ENCODE peak calls at places on chromosomes 6 and 20, in six cellular contexts. X is heart left ventricle, M is upper lobe of right lung, J is mesendoderm, G is bronchial epithelial cell, Y is spleen. F is an unnamed sample.

GRCh38 chr6:128580224-128581110 is 60.1 kb upstream of the PTPRK start:
- DNase-seq in X (peak; percentile 22), M (no peak), J (no peak), G (no peak), Y (no peak), F (peak; percentile 15)

GRCh38 chr6:39471954-39472659 is 149.6 kb upstream of the KCNK16 start:
- DNase-seq in X (no peak), M (no peak), J (no peak), G (no peak), Y (no peak), F (no peak)

GRCh38 chr6:121434037-121434770 is 1.2 kb upstream of the GJA1 start:
- DNase-seq in X (no peak), M (no peak), J (peak; percentile 55), G (no peak), Y (no peak), F (no peak)

GRCh38 chr6:21587182-21587924 is 6.2 kb upstream of the SOX4 start:
- DNase-seq in X (peak; percentile 58), M (peak; percentile 84), J (peak; percentile 81), G (peak; percentile 54), Y (peak; percentile 85), F (peak; percentile 61)

GRCh38 chr6:11727995-11728961 is 50.3 kb downstream of the ADTRP start:
- DNase-seq in X (no peak), M (no peak), J (no peak), G (no peak), Y (no peak), F (no peak)

GRCh38 chr6:14838041-14838596 is 407.8 kb upstream of the JARID2 start:
- DNase-seq in X (no peak), M (no peak), J (no peak), G (no peak), Y (no peak), F (no peak)

GRCh38 chr6:54133186-54133585 is 21.9 kb downstream of the MLIP start:
- DNase-seq in X (no peak), M (no peak), J (no peak), G (no peak), Y (no peak), F (no peak)

GRCh38 chr6:33622456-33623431 is 1.6 kb downstream of the ITPR3 start:
- DNase-seq in X (no peak), M (peak; percentile 82), J (peak; percentile 58), G (peak; percentile 74), Y (no peak), F (no peak)

GRCh38 chr6:139531148-139531547 is 156.7 kb upstream of the CITED2 start:
- DNase-seq in X (no peak), M (no peak), J (no peak), G (peak; percentile 21), Y (no peak), F (no peak)

GRCh38 chr20:10558635-10559187 is 115.1 kb downstream of the JAG1 start:
- DNase-seq in X (no peak), M (no peak), J (peak; percentile 29), G (peak; percentile 93), Y (no peak), F (no peak)

GRCh38 chr6:31558631-31559500 is 11.5 kb downstream of the NFKBIL1 start:
- DNase-seq in X (no peak), M (peak; percentile 74), J (no peak), G (no peak), Y (peak; percentile 88), F (peak; percentile 26)

GRCh38 chr6:46454691-46455090 is 36.6 kb downstream of the RCAN2 start:
- DNase-seq in X (no peak), M (no peak), J (peak; percentile 28), G (no peak), Y (no peak), F (no peak)

GRCh38 chr20:32793059-32793458 is 26.7 kb upstream of the MAPRE1 start:
- DNase-seq in X (no peak), M (no peak), J (no peak), G (no peak), Y (no peak), F (no peak)

GRCh38 chr6:95576621-95577316 is 566 bp upstream of the MANEA start:
- DNase-seq in X (no peak), M (no peak), J (no peak), G (peak; percentile 60), Y (no peak), F (no peak)

GRCh38 chr20:60252866-60253265 is 294.6 kb downstream of the CDH26 start:
- DNase-seq in X (no peak), M (no peak), J (no peak), G (no peak), Y (no peak), F (no peak)

GRCh38 chr6:28254340-28254618 is 2.2 kb upstream of the ZKSCAN4 start:
- DNase-seq in X (no peak), M (no peak), J (peak; percentile 37), G (no peak), Y (no peak), F (no peak)

GRCh38 chr6:46234700-46235099 is 63.9 kb upstream of the ENPP5 start:
- DNase-seq in X (no peak), M (no peak), J (no peak), G (no peak), Y (no peak), F (no peak)

GRCh38 chr6:156820089-156820798 is 43.1 kb downstream of the ARID1B start:
- DNase-seq in X (no peak), M (no peak), J (no peak), G (no peak), Y (no peak), F (no peak)

GRCh38 chr6:13351271-13351670 is 22.9 kb upstream of the TBC1D7 start:
- DNase-seq in X (no peak), M (no peak), J (peak; percentile 71), G (no peak), Y (no peak), F (no peak)

GRCh38 chr6:5422321-5422915 is 161.1 kb downstream of the FARS2 start:
- DNase-seq in X (no peak), M (no peak), J (peak; percentile 72), G (peak; percentile 41), Y (no peak), F (no peak)

GRCh38 chr6:43062818-43063217 is 3.4 kb downstream of the KLC4 start:
- DNase-seq in X (no peak), M (no peak), J (no peak), G (no peak), Y (no peak), F (no peak)

DNA sequence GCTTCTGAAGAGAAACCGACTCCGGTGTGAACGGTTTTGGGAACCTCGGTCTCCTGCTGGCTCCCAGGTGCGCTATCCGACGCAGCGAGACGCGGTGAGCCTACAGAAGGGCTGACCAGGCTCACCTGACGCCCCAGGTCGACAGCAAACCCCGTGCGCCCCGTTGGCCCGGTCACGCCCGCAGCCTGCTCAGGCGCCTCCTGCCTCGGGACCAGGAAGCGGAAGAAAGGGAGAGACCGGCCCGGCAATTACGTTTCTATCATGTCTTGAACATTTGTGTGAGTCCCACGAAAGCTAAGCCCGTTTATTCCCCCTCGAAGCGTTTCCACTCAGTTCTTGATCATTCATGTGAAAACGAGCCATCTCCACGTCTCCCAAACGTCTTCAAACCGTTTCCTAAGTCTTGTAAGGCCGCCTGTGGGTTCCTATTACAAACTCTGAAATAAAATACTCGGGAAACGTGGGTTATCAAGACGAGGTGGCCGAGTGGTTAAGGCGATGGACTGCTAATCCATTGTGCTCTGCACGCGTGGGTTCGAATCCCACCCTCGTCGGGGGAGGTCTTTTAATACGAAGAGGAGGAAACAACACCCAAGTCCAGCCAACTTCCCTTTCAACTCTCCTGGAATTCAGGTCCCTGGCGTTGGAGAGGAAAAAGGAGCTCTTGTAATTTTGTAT is 150.5 kb upstream of the PRSS16 start:
- DNase-seq in X (no peak), M (peak; percentile 78), J (peak; percentile 91), G (peak; percentile 76), Y (no peak), F (no peak)
- H3K4me3 ChIP-seq in X (peak overlapping the region; percentile 46), M (peak overlapping the region; percentile 50), J (peak overlapping the region; percentile 27), G (peak overlapping the region; percentile 43), Y (peak overlapping the region; percentile 34), F (peak overlapping the region; percentile 61)

GRCh38 chr6:25387483-25387882 is 108.3 kb downstream of the CARMIL1 start:
- DNase-seq in X (no peak), M (no peak), J (no peak), G (no peak), Y (no peak), F (no peak)
- H3K4me3 ChIP-seq in X (no peak overlapping the region), M (no peak overlapping the region), J (no peak overlapping the region), G (no peak overlapping the region), Y (no peak overlapping the region), F (no peak overlapping the region)

GRCh38 chr6:123658848-123659247 is 22.1 kb upstream of the TRDN start:
- DNase-seq in X (no peak), M (no peak), J (peak; percentile 56), G (no peak), Y (no peak), F (no peak)

GRCh38 chr6:123659960-123660748 is 23.4 kb upstream of the TRDN start:
- DNase-seq in X (no peak), M (no peak), J (no peak), G (no peak), Y (no peak), F (no peak)

GRCh38 chr6:123661105-123661891 is 24.5 kb upstream of the TRDN start:
- DNase-seq in X (no peak), M (no peak), J (no peak), G (no peak), Y (no peak), F (no peak)

GRCh38 chr6:123655520-123656306 is 19.0 kb upstream of the TRDN start:
- DNase-seq in X (no peak), M (no peak), J (no peak), G (no peak), Y (no peak), F (no peak)
- H3K4me3 ChIP-seq in X (peak overlapping the region; percentile 45), M (peak overlapping the region; percentile 19), J (no peak overlapping the region), G (no peak overlapping the region), Y (no peak overlapping the region), F (peak overlapping the region; percentile 52)

DNA sequence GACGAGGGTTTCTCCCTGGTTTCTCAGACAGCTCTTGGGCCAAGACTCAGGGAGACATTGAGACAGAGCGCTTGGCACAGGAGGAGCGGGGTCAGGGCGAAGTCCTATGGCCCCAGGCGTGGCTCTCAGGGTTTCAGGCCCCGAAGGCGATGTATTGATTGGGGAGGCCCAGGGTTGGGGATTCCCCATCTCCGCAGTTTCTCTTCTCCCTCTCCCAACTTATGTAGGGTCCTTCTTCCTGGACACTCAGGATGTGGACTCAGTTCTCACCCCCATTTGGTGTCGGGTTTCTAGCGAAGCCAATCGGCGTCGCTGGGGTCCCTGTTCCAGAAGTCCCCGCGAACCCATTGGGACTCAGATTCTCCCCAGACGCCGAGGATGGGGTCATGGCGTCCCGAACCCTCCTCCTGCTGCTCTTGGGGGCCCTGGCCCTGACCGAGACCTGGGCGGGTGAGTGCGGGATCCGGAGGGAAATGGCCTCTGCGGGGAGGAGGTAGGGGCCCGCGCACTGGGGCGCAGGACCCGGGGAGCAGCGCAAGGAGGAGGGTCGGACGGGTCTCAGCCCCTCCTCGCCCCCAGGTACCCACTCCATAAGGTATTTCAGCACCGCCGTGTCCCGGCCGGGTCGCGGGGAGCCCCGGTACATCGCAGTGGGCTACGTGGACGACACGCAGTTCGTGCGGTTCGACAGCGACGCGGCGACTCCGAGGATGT is 16.1 kb upstream of the HLA-A start:
- DNase-seq in X (peak; percentile 38), M (peak; percentile 71), J (no peak), G (peak; percentile 5), Y (no peak), F (peak; percentile 29)
- H3K4me3 ChIP-seq in X (peak overlapping the region; percentile 64), M (peak overlapping the region; percentile 80), J (no peak overlapping the region), G (peak overlapping the region; percentile 42), Y (peak overlapping the region; percentile 42), F (peak overlapping the region; percentile 78)

GRCh38 chr20:8568068-8568467 is 436.0 kb downstream of the PLCB1 start:
- DNase-seq in X (no peak), M (no peak), J (no peak), G (no peak), Y (no peak), F (no peak)
- H3K4me3 ChIP-seq in X (no peak overlapping the region), M (no peak overlapping the region), J (no peak overlapping the region), G (no peak overlapping the region), Y (no peak overlapping the region), F (no peak overlapping the region)

F was measured in left ventricle myocardium inferior.